ENCODE peak calls at places on chromosome 15, in ten cellular contexts. A is endothelial cell of umbilical vein, E is GDM1, P is Calu3, S is T-helper 17 cell, D is EL, I is AG08395, W is right atrium auricular region, C is hepatocyte, M is H7. Y is an unnamed sample.

GRCh38 chr15:80272987-80273386 is 21.0 kb upstream of the CTXND1 start:
- DNase-seq in A (no peak), E (no peak), P (no peak), S (no peak), D (no peak), I (no peak), W (peak), C (no peak), M (no peak), Y (no peak)

GRCh38 chr15:25903024-25903581 is 40.0 kb upstream of the ATP10A start:
- DNase-seq in A (no peak), E (no peak), P (no peak), S (no peak), D (peak), I (peak), W (no peak), C (peak), M (no peak), Y (no peak)

GRCh38 chr15:74156678-74157411 is 16.7 kb upstream of the ISLR start:
- DNase-seq in A (no peak), E (no peak), P (no peak), S (no peak), D (no peak), I (peak), W (no peak), C (no peak), M (no peak), Y (no peak)

GRCh38 chr15:90184786-90185704 is 16.1 kb upstream of the SEMA4B start:
- DNase-seq in A (no peak), E (no peak), P (peak), S (peak), D (peak), I (peak), W (no peak), C (peak), M (peak), Y (peak)

GRCh38 chr15:35308802-35309201 is 223.7 kb upstream of the NANOGP8 start:
- DNase-seq in A (peak), E (no peak), P (no peak), S (no peak), D (peak), I (peak), W (no peak), C (peak), M (no peak), Y (no peak)

GRCh38 chr15:100705065-100705464 is 102.7 kb downstream of the ASB7 start:
- DNase-seq in A (no peak), E (no peak), P (no peak), S (no peak), D (no peak), I (no peak), W (peak), C (no peak), M (no peak), Y (no peak)

GRCh38 chr15:52709172-52709979 is 30.2 kb upstream of the ATOSA start:
- DNase-seq in A (no peak), E (no peak), P (peak), S (no peak), D (no peak), I (no peak), W (no peak), C (peak), M (peak), Y (peak)

GRCh38 chr15:56616551-56616950 is 116.8 kb downstream of the ZNF280D start:
- DNase-seq in A (no peak), E (no peak), P (no peak), S (no peak), D (no peak), I (no peak), W (no peak), C (peak), M (no peak), Y (no peak)

GRCh38 chr15:94206463-94207167 is 24.7 kb upstream of the MCTP2 start:
- DNase-seq in A (no peak), E (peak), P (no peak), S (no peak), D (peak), I (peak), W (no peak), C (no peak), M (no peak), Y (no peak)

GRCh38 chr15:70505411-70505919 is 257.9 kb downstream of the UACA start:
- DNase-seq in A (peak), E (peak), P (peak), S (no peak), D (peak), I (peak), W (no peak), C (peak), M (no peak), Y (peak)

GRCh38 chr15:36177590-36178281 is 401.7 kb upstream of the CDIN1 start:
- DNase-seq in A (no peak), E (no peak), P (peak), S (no peak), D (peak), I (peak), W (no peak), C (peak), M (no peak), Y (peak)

GRCh38 chr15:77076325-77076915 is 5.5 kb upstream of the TSPAN3 start:
- DNase-seq in A (no peak), E (no peak), P (no peak), S (no peak), D (no peak), I (no peak), W (no peak), C (no peak), M (no peak), Y (no peak)

GRCh38 chr15:77543159-77543882 is 89.4 kb downstream of the LINGO1 start:
- DNase-seq in A (peak), E (peak), P (peak), S (peak), D (peak), I (peak), W (peak), C (peak), M (peak), Y (peak)

GRCh38 chr15:52331490-52332240 is 36.1 kb upstream of the MYO5C start:
- DNase-seq in A (peak), E (peak), P (peak), S (peak), D (peak), I (peak), W (no peak), C (peak), M (peak), Y (peak)

GRCh38 chr15:95875141-95875643 is 455.3 kb upstream of the NR2F2 start:
- DNase-seq in A (peak), E (no peak), P (no peak), S (no peak), D (peak), I (peak), W (peak), C (no peak), M (no peak), Y (peak)

GRCh38 chr15:44726568-44727461 is 9.5 kb upstream of the TRIM69 start:
- DNase-seq in A (peak), E (peak), P (peak), S (peak), D (peak), I (peak), W (peak), C (peak), M (peak), Y (peak)

Y was measured in A673.